ENCODE peak calls at places on chromosome 16, in ten cellular contexts. Q, N, H, G, I, U, P, O, E and R are unnamed samples.

GRCh38 chr16:27317738-27318398 is 4.1 kb downstream of the IL4R start:
- DNase-seq in U (no peak), N (no peak), O (no peak), G (no peak), P (no peak), I (no peak), E (no peak), Q (no peak), H (no peak), R (no peak)

GRCh38 chr16:53201900-53202299 is 147.1 kb downstream of the CHD9 start:
- DNase-seq in H (no peak), I (no peak), U (no peak), O (no peak), G (no peak), E (no peak), N (no peak), Q (no peak), P (no peak), R (no peak)

GRCh38 chr16:27401768-27402568 is at the start of gene IL21R:
- DNase-seq in G (peak; percentile 93), N (peak; percentile 85), I (no peak), E (peak; percentile 44), P (peak; percentile 84), O (no peak), U (no peak), Q (no peak), H (no peak), R (peak; percentile 86)

GRCh38 chr16:29678691-29679267 is at the start of gene QPRT:
- DNase-seq in E (peak; percentile 62), H (peak; percentile 93), G (no peak), U (no peak), O (no peak), Q (no peak), P (no peak), N (no peak), I (peak; percentile 95), R (no peak)

GRCh38 chr16:4393243-4393606 is 21.6 kb downstream of the VASN start:
- DNase-seq in N (no peak), O (no peak), U (no peak), I (no peak), E (no peak), H (no peak), G (no peak), Q (no peak), P (no peak), R (no peak)

GRCh38 chr16:31471875-31472558 is at the start of gene TGFB1I1:
- DNase-seq in I (peak; percentile 57), G (peak; percentile 90), O (no peak), U (no peak), E (no peak), N (no peak), Q (no peak), P (no peak), H (no peak), R (no peak)

GRCh38 chr16:75053791-75054555 is 55.1 kb downstream of the ZNRF1 start:
- DNase-seq in E (no peak), U (peak; percentile 40), Q (peak; percentile 91), N (no peak), G (no peak), H (no peak), O (no peak), I (no peak), P (no peak), R (no peak)

GRCh38 chr16:48366165-48367093 is 18.8 kb downstream of the SIAH1 start:
- DNase-seq in I (peak; percentile 76), G (no peak), E (peak; percentile 32), Q (no peak), O (peak; percentile 71), U (peak; percentile 80), H (peak; percentile 35), N (peak; percentile 68), P (peak; percentile 93), R (no peak)

GRCh38 chr16:83019963-83020362 is 393.2 kb downstream of the CDH13 start:
- DNase-seq in I (no peak), H (no peak), P (no peak), N (no peak), O (no peak), U (no peak), Q (no peak), G (no peak), E (no peak), R (no peak)

GRCh38 chr16:64589836-64590235 is 532.0 kb downstream of the CDH11 start:
- DNase-seq in G (no peak), I (no peak), E (no peak), H (no peak), N (no peak), P (no peak), Q (no peak), O (no peak), U (no peak), R (no peak)

GRCh38 chr16:21263640-21264211 is 14.4 kb downstream of the CRYM start:
- DNase-seq in G (no peak), I (no peak), O (no peak), H (peak; percentile 60), Q (no peak), E (peak; percentile 37), P (no peak), U (no peak), N (peak; percentile 48), R (no peak)

GRCh38 chr16:51629602-51630001 is 478.5 kb upstream of the SALL1 start:
- DNase-seq in U (no peak), I (no peak), N (no peak), P (no peak), O (no peak), Q (no peak), H (no peak), E (no peak), G (no peak), R (no peak)

GRCh38 chr16:80515374-80515773 is 25.4 kb upstream of the DYNLRB2 start:
- DNase-seq in H (no peak), G (no peak), Q (no peak), N (no peak), U (no peak), P (no peak), E (no peak), I (peak; percentile 24), O (no peak), R (no peak)
- TF ChIP-seq POLR2AphosphoS5 in H (no peak), G (no peak), Q (no peak), N (no peak), U (no peak), P (no peak), E (no peak), I (no peak), O (no peak), R (no peak)

DNA sequence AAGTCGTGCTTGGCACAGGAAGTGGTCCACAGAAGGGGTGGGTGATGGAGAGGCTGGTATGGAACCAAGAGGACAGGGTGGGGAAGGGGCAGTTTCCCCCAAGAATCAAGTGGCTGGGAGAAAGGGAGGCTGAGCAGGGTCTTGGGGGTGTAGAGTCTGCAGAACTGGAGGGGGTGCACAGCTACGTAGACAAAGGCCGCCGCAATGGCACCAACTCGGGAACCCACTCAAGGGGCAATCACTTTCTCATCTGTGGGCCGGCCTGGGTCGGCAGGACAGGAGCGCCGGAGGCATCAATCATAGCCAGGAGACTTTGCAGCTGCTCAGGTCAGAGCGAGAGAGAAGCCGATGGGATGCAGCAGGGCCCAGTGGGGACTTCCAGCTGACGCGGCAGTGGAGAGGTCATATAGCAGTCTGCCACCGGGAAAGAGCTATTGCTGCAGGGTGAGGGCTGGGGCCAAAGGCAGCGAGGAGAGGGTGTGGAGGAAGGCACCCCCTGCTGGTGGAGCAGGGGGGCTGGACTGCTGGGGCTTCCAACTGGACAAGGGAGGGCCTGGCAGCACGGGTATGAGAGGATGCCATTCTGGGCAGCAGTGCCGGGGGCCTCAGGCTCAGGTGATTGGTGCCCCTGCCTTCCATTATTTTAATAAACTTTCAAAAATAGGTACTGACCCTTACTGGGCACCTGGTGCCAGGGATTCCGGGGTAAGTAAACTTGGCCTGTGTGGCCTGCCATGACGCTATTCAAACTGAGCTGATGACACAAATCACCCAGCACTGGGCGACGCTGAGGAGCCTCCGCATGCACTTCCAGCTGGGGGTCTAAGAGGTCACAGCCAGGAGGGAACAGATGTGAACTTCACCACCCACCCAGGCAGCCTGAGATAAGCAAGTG is 52.5 kb upstream of the MTSS2 start:
- DNase-seq in P (peak; percentile 35), I (peak; percentile 81), U (no peak), E (no peak), O (no peak), N (no peak), G (no peak), Q (no peak), H (peak; percentile 83), R (no peak)
- TF ChIP-seq POLR2AphosphoS5 in P (no peak), I (no peak), U (no peak), E (no peak), O (no peak), N (no peak), G (peak; percentile 62), Q (no peak), H (no peak), R (peak; percentile 66)

DNA sequence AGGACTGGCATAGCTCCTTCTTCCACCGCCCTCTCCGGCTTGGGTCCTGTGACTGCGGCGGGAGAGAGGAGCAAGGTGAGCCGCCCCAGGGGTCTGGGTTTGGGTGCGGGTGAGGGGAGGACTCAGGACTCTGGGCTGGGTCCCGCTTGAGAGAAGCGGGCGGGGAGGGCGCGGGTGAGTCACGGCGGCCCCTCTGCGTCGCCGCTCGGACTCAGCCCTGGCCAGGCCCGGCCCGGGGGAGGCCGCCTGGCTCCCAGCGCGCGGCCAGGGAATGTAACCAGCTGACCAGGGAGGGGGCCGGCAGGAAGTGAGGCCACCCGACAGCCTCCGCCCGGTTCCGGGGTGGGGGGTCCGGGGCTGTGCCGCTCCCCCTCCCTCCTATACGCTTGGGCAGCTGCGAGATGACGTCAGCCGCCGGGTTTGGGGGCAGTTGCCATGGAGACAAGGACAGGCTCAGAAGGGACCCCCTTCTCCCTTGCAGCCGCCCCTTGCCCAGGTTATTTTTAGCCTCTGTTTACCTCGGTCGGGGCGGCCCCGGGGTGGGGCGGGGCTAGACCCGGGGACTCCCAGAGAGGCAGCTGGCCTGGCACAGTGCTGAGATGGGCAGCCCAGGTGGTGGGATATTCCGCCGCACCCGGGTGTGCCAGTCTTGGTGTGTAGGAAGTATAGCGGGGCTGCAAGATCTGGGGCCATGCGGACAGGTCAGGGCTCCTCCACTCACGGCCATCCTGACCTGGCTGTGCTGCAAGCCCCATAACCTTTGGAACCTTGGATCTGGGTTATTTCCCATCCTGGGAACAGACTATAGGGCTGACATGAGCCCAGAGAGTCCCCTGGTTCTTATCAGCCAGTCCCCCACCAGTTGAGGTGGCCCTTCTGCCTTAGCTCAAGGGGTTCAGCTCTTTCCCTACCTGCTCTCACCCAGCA is 1.6 kb downstream of the RIPOR1 start:
- DNase-seq in H (peak; percentile 47), P (no peak), G (peak; percentile 92), N (no peak), O (no peak), E (no peak), I (peak; percentile 54), U (no peak), Q (no peak), R (no peak)
- TF ChIP-seq POLR2AphosphoS5 in H (no peak), P (no peak), G (peak; percentile 78), N (no peak), O (no peak), E (no peak), I (no peak), U (no peak), Q (no peak), R (peak; percentile 94)

DNA sequence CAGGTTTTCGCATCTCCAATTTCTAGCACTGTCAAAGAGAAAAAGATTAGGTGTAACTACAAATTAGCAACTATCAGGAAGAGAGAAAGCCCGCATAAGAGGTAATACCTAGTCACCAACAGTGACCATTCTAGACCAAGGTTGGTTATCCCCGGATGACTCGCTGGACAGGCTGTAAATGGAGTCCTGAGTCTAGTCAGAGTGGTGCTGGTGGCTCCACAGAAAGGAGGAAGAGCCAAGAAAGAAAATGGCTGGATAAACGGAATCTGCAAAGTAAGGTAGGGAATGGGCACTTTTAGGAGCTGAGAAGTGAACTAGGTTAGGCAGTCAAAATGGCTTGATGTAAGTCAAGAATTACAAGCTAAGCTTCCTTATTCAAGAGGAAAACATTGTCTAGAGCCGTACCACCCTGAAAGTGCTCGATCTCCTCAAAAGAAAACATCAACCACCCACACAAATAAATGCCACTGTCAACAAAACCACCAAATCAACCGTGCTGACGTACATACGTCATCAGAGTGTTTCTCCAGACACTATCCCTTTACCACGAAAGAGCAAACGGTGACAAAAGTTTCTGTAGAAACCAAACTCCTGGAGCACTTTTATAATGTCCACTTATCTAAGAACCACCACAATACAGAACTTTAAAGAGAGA is 2.2 kb downstream of the GSPT1 start:
- DNase-seq in E (no peak), Q (no peak), U (no peak), N (no peak), I (no peak), H (peak; percentile 19), P (no peak), G (no peak), O (no peak), R (no peak)
- TF ChIP-seq POLR2AphosphoS5 in E (no peak), Q (no peak), U (no peak), N (no peak), I (no peak), H (no peak), P (no peak), G (no peak), O (no peak), R (no peak)